ENCODE peak calls at places on chromosomes 4 and X, in eight cellular contexts. J, W, M, B, U, Z, T and V are unnamed samples.
A peak's percentile ranks its signal among the peaks of the same experiment; 100 is the strongest.

GRCh38 chr4:84965558-84966381 is 720 bp downstream of the WDFY3 start:
- DNase-seq in J (peak; percentile 29), Z (peak; percentile 55), M (peak; percentile 49), W (no peak), U (no peak), B (no peak), T (peak; percentile 83), V (peak; percentile 14)

GRCh38 chrX:41935827-41936226 is 12.5 kb upstream of the CASK start:
- DNase-seq in J (no peak), T (no peak), B (no peak), M (no peak), W (no peak), Z (no peak), U (no peak), V (no peak)

GRCh38 chrX:120301960-120302359 is 9.3 kb downstream of the TMEM255A start:
- DNase-seq in U (no peak), T (no peak), B (no peak), Z (no peak), M (no peak), J (no peak), W (no peak), V (no peak)

GRCh38 chr4:25859429-25860148 is 3.2 kb downstream of the SEL1L3 start:
- DNase-seq in T (peak; percentile 87), W (no peak), J (no peak), U (no peak), Z (no peak), M (no peak), B (no peak), V (no peak)

GRCh38 chr4:9983211-9983610 is 38.1 kb downstream of the SLC2A9 start:
- DNase-seq in W (no peak), T (no peak), J (no peak), Z (no peak), M (no peak), B (no peak), U (no peak), V (no peak)

GRCh38 chr4:67603310-67604028 is 44.9 kb downstream of the STAP1 start:
- DNase-seq in B (no peak), J (no peak), Z (no peak), W (no peak), T (no peak), M (no peak), U (no peak), V (no peak)

GRCh38 chr4:152853293-152853692 is 73.5 kb downstream of the ARFIP1 start:
- DNase-seq in Z (no peak), W (no peak), B (no peak), U (no peak), M (no peak), J (no peak), T (no peak), V (no peak)

GRCh38 chrX:135194684-135195083 is 23.5 kb upstream of the CT55 start:
- DNase-seq in M (no peak), B (no peak), J (no peak), W (no peak), T (no peak), U (no peak), Z (peak; percentile 79), V (no peak)

GRCh38 chrX:20680998-20681397 is 414.3 kb upstream of the RPS6KA3 start:
- DNase-seq in U (no peak), W (no peak), T (no peak), M (no peak), J (peak; percentile 8), B (no peak), Z (no peak), V (peak; percentile 81)

GRCh38 chrX:35076061-35076460 is 133.5 kb downstream of the FAM47B start:
- DNase-seq in J (no peak), T (no peak), U (no peak), W (no peak), Z (peak; percentile 42), M (no peak), B (no peak), V (no peak)

GRCh38 chrX:32395878-32396277 is 815.5 kb downstream of the DMD start:
- DNase-seq in B (no peak), M (no peak), Z (no peak), W (no peak), T (no peak), J (no peak), U (no peak), V (no peak)

GRCh38 chrX:93673056-93673868 is at the start of gene NAP1L3:
- DNase-seq in J (peak; percentile 48), Z (peak; percentile 92), M (peak; percentile 61), W (peak; percentile 12), U (peak; percentile 31), T (peak; percentile 94), B (peak; percentile 19), V (no peak)

GRCh38 chrX:44314259-44314734 is 29.2 kb downstream of the EFHC2 start:
- DNase-seq in B (no peak), M (peak; percentile 26), J (peak; percentile 44), U (no peak), Z (no peak), W (no peak), T (peak; percentile 60), V (peak; percentile 92)

GRCh38 chr4:184444953-184445309 is 29.4 kb downstream of the IRF2 start:
- DNase-seq in J (no peak), Z (no peak), T (no peak), U (no peak), B (no peak), W (no peak), M (no peak), V (no peak)

GRCh38 chr4:130074096-130074495 is 978.1 kb downstream of the C4orf33 start:
- DNase-seq in B (no peak), W (no peak), Z (no peak), J (no peak), U (no peak), M (no peak), T (no peak), V (no peak)

GRCh38 chrX:77918568-77918967 is 8.1 kb downstream of the ATP7A start:
- DNase-seq in B (no peak), T (no peak), M (no peak), U (no peak), Z (no peak), J (peak; percentile 34), W (no peak), V (peak; percentile 15)

GRCh38 chr4:40195182-40196177 is 1.4 kb upstream of the RHOH start:
- DNase-seq in B (no peak), M (no peak), T (no peak), U (no peak), W (no peak), J (no peak), Z (no peak), V (no peak)

GRCh38 chrX:16300831-16301230 is 133.6 kb downstream of the MAGEB17 start:
- DNase-seq in B (no peak), Z (no peak), T (no peak), M (no peak), U (no peak), J (no peak), W (no peak), V (no peak)

GRCh38 chr4:79164961-79165610 is 160.8 kb downstream of the NAA11 start:
- DNase-seq in M (no peak), Z (no peak), U (no peak), J (no peak), B (no peak), T (no peak), W (no peak), V (no peak)

GRCh38 chr4:162163892-162164759 is at the start of gene FSTL5:
- DNase-seq in M (peak; percentile 46), B (no peak), W (peak; percentile 80), Z (peak; percentile 99), J (peak; percentile 81), U (peak; percentile 1), T (peak; percentile 98), V (no peak)

GRCh38 chr4:128308986-128309385 is 21.4 kb upstream of the PGRMC2 start:
- DNase-seq in W (no peak), J (peak; percentile 27), M (no peak), U (no peak), Z (no peak), B (no peak), T (no peak), V (no peak)

GRCh38 chrX:110444996-110445395 is 86.3 kb downstream of the RTL9 start:
- DNase-seq in M (no peak), Z (no peak), B (no peak), J (no peak), W (no peak), U (no peak), T (no peak), V (no peak)

GRCh38 chr4:83248486-83248885 is 36.1 kb downstream of the COQ2 start:
- DNase-seq in M (no peak), U (no peak), W (no peak), Z (no peak), J (no peak), B (no peak), T (no peak), V (no peak)

GRCh38 chr4:26028793-26029511 is 114.9 kb downstream of the SMIM20 start:
- DNase-seq in M (peak; percentile 77), J (peak; percentile 61), Z (peak; percentile 95), T (peak; percentile 91), U (peak; percentile 63), B (no peak), W (no peak), V (peak; percentile 9)

GRCh38 chr4:165355900-165356300 is 22.9 kb upstream of the CPE start:
- DNase-seq in U (no peak), Z (peak; percentile 74), M (no peak), B (no peak), T (peak; percentile 73), J (peak; percentile 70), W (no peak), V (no peak)

GRCh38 chr4:16721618-16722291 is 176.7 kb downstream of the LDB2 start:
- DNase-seq in U (no peak), Z (no peak), T (no peak), B (no peak), W (no peak), J (peak; percentile 90), M (peak; percentile 26), V (peak; percentile 73)

GRCh38 chr4:163744861-163745260 is 250.4 kb downstream of the TMA16 start:
- DNase-seq in W (no peak), M (no peak), Z (no peak), T (no peak), J (no peak), B (no peak), U (no peak), V (no peak)